ENCODE peak calls at places on chromosomes 2 and 18, in five cellular contexts. D is tibial nerve; V is mammary epithelial cell; W is CD8-positive, alpha-beta T cell; X is IMR-90. C is an unnamed sample.

GRCh38 chr2:208183937-208184336 is 5.9 kb downstream of the C2orf80 start:
- DNase-seq in D (no peak), V (no peak), W (no peak), X (no peak), C (no peak)

GRCh38 chr2:85723707-85724360 is 29.7 kb downstream of the GNLY start:
- DNase-seq in D (no peak), V (no peak), W (no peak), X (peak; percentile 50), C (peak; percentile 58)

GRCh38 chr2:230908094-230908594 is 16.9 kb downstream of the GPR55 start:
- DNase-seq in D (no peak), V (no peak), W (no peak), X (peak; percentile 3), C (peak; percentile 8)

GRCh38 chr18:44473394-44474066 is 207.2 kb upstream of the SETBP1 start:
- DNase-seq in D (no peak), V (peak; percentile 17), W (no peak), X (no peak), C (no peak)

GRCh38 chr2:173657996-173658717 is 303.5 kb downstream of the CDCA7 start:
- DNase-seq in D (no peak), V (peak; percentile 90), W (no peak), X (peak; percentile 97), C (peak; percentile 96)

GRCh38 chr2:149489452-149489851 is 98.1 kb downstream of the MMADHC start:
- DNase-seq in D (no peak), V (no peak), W (no peak), X (no peak), C (no peak)

GRCh38 chr2:194383404-194383803 is 1273.6 kb upstream of the SLC39A10 start:
- DNase-seq in D (no peak), V (peak; percentile 17), W (no peak), X (no peak), C (peak; percentile 0)

GRCh38 chr18:26460449-26461091 is 87.8 kb downstream of the KCTD1 start:
- DNase-seq in D (no peak), V (peak; percentile 92), W (no peak), X (peak; percentile 38), C (peak; percentile 63)

GRCh38 chr2:201665420-201666158 is 22.3 kb upstream of the TMEM237 start:
- DNase-seq in D (no peak), V (no peak), W (no peak), X (peak; percentile 16), C (no peak)

GRCh38 chr2:141707486-141707885 is 423.3 kb downstream of the LRP1B start:
- DNase-seq in D (no peak), V (no peak), W (no peak), X (no peak), C (no peak)

GRCh38 chr2:111122631-111123421 is 2.1 kb downstream of the BCL2L11 start:
- DNase-seq in D (peak; percentile 71), V (peak; percentile 78), W (no peak), X (peak; percentile 82), C (peak; percentile 82)

GRCh38 chr2:85768713-85769112 is 14.9 kb downstream of the ATOH8 start:
- DNase-seq in D (no peak), V (no peak), W (no peak), X (no peak), C (peak; percentile 62)

DNA sequence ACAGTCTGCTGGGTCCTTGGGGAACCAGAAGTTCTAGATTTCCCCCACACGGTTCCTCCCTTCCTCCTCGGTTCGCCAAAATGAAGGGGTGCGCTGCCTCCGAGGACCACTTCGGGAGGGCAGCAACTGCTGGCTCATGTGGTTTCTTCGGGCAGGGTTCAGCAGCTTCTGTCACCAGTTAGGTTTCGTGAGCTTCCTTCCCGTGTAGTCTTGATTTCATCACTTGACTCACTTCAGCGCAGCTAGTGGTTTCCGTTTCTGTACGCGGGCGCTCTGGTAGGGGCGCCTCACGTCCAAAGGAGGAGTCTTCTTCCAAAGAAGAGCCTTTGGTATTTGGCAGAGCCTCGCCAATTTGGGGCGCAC is 454 bp upstream of the GALNT3 start:
- DNase-seq in D (peak; percentile 14), V (peak; percentile 87), W (peak; percentile 24), X (peak; percentile 45), C (peak; percentile 55)
- TF ChIP-seq CTCF in D (no peak), V (no peak), W (no peak), X (no peak), C (no peak)

DNA sequence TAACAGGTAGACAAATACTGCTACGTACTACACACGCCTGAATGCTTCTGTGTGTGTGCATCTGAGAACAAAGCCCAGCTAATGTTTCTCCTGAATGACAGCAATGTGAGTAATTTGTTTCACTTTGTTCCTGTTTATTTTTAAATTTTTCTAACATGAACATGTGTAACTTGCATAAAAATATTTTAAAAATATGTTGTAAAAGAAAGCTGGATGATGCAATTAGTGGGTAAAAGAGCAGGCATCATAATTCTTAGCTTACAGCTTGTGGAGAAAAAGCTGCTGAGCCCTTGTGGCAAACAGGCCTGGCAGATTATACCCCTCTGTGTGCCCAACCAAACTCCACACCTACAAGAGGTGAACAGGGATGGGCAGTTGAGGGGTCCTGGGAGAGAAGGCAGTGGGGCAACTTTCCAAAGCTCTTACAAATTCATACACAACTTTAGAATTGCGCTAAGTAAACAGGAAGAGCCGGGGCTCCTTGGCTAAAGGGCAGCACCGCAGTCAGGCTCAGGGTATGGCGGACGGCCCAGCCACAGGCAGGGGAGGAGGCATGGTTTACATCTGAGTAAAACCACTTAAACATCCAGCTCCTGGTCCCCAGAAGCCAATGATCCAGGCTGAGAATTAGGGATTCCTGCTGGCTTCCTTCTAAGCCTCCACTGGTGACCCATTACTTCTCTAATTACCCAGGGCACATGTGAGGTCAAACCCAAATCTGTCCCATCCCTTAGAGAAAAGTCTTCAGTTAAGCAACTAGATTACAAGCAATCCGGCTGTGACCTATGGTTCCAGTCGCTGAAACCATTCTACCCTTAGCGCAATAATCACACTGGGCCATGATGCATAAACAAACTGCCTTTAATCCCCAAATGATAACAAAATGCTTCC is 14.0 kb downstream of the PXDN start:
- DNase-seq in D (no peak), V (peak; percentile 84), W (no peak), X (peak; percentile 89), C (peak; percentile 87)
- H3K4me3 ChIP-seq in D (no peak overlapping the region), V (no peak overlapping the region), W (no peak overlapping the region), X (no peak overlapping the region), C (peak overlapping the region; percentile 8)

DNA sequence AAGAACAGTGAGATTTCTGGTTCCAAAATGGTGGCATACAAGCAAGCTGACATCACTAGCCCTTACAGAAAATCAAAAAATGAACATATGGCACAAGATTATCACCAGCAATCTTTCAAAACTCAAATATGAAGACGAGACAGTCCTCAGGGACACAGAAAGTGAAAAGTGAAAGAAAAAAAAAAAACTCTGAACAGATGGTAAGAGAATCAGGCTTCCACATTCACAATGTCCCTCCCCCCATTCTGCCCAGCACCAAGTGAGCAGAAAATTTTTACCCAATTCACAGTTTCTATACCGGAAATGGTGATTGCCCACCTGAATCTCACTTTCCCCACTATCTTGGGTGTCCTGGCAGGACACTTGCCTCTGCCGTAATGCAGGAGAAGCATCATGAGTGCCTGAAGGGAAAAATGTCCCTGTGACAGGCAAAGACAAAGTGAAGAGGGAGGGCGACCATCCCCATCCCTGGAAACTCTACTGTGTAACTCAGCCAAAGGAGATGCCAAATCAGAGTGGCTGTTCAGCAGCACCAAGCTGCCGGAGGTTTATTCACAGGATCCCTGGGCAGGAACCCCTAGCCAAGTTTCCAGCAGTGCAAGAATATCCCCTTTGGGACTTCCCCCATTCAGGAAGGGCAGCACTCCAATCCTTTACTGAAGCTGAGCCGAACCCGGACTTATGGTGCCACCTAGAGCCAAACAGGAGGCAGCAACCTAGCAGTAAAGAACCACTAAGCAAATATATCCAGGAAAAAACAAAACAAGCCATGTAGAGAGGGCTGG is 312.2 kb downstream of the LRATD1 start:
- DNase-seq in D (no peak), V (peak; percentile 52), W (no peak), X (peak; percentile 34), C (peak; percentile 12)
- TF ChIP-seq CTCF in D (no peak), V (peak; percentile 69), W (no peak), X (peak; percentile 23), C (no peak)

GRCh38 chr2:20665261-20666113 is 1.5 kb upstream of the GDF7 start:
- DNase-seq in D (no peak), V (no peak), W (no peak), X (no peak), C (no peak)
- H3K4me3 ChIP-seq in D (peak overlapping the region; percentile 37), V (no peak overlapping the region), W (peak overlapping the region; percentile 39), X (no peak overlapping the region), C (no peak overlapping the region)

DNA sequence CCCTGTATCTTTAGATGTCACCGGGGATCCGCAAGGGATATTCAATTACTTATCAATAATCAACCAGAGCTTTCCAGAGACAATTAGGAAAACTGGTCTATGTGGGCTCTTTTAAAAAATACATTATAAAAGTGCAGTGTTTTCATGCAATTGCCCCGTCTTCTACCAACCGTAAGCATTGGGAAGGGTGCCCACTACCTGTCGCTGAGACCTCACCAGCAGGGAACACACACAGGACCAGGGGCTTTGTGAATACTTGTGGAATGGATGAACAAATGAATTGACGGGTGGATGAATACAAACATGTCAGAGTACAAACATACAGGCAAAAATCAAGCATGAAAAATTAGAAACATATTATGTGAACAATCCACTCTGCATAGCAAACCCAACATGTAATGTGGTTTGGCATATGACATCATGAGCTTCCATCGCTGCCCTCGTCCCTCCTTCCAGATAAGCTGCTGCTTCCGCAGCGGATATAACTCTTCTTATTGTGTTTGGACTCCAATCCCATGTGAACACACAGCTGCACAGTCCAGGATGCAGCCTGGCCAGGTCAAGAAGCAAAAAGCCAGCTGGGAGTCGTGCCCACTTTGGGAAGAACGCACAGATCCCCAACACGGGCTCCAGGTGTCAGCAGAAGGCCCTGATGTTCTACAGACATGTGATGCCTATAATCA is 5.3 kb downstream of the FHL2 start:
- DNase-seq in D (no peak), V (no peak), W (no peak), X (peak; percentile 73), C (peak; percentile 96)
- TF ChIP-seq CTCF in D (no peak), V (no peak), W (no peak), X (no peak), C (peak; percentile 10)

DNA sequence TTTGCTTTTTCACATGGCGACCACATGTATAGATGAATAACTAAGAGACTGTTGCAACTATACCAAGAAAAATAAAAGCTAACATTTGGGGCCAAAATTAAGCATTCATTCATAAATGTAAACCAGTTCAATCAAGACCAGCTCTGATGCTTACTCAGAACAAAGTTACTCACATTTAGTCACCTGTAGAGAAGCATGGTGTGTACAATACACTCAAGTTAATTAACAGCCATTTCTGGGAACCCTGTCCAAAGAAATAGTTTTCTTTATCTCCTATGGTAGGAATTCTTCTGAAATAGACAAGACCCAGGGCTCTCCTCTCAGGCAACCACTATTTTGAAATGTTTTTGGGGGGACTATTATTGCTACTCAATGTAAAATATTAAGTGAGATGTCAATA is 1.6 kb downstream of the SCN3A start:
- DNase-seq in D (no peak), V (no peak), W (no peak), X (no peak), C (no peak)
- H3K4me3 ChIP-seq in D (no peak overlapping the region), V (no peak overlapping the region), W (no peak overlapping the region), X (no peak overlapping the region), C (no peak overlapping the region)

DNA sequence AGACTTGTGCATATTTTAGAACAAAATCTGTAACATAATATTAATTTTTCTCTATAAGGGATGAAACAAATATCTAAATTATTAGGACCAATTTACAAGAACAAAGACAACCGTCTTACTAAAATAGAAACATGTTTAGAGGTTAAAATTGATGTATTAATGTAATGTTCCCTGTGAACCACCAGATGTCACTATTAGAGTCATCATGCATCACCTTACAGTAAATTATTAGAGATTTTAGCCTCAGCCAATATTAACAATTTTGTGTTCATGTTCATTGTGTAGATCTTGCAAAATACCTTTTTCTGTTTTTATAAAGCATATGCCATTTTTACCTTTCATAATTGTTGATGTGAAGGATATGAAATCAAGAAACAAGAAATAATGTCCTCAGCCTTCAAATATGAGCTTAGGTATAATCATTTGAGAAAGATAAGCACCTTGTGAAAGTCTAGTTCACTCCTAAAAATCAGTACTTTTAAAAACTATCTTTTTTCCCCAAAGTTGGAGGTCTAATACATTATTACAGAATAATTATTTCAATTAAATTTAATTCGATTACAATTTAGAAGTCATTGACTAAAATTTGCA is 344.3 kb upstream of the KCNH7 start:
- DNase-seq in D (no peak), V (no peak), W (no peak), X (peak; percentile 32), C (peak; percentile 58)
- TF ChIP-seq CTCF in D (peak; percentile 50), V (peak; percentile 60), W (no peak), X (peak; percentile 60), C (peak; percentile 64)

GRCh38 chr2:169955940-169956339 is 128.7 kb downstream of the UBR3 start:
- DNase-seq in D (no peak), V (no peak), W (no peak), X (no peak), C (no peak)
- H3K4me3 ChIP-seq in D (no peak overlapping the region), V (no peak overlapping the region), W (no peak overlapping the region), X (no peak overlapping the region), C (no peak overlapping the region)